ENCODE peak calls at places on chromosomes 11 and 22, in nine cellular contexts. One of them, this sample, is unnamed.

GRCh38 chr11:102293873-102294601 is 23.2 kb upstream of the BIRC3 start:
- DNase-seq in cardiac muscle cell: peak; percentile 40
- DNase-seq in CD8-positive, alpha-beta memory T cell: peak; percentile 58
- DNase-seq in AG20443: peak; percentile 62
- DNase-seq in EL: peak; percentile 59
- DNase-seq in SK-N-MC: no peak
- DNase-seq in activated T-cell treated with anti-CD3 and anti-CD28 coated beads, Interleukin-2, amount 50 U/mL, for 72 hours: no peak
- DNase-seq in stimulated activated CD8-positive, alpha-beta memory T cell treated with anti-CD3 and anti-CD28 coated beads, Interleukin-12 subunit alpha, Interleukin-12 subunit beta, amount 100 ng/mL, for 4 hours: no peak
- DNase-seq in HT1080: peak; percentile 41
- DNase-seq in this sample: no peak

GRCh38 chr22:20615533-20616450 is 108.4 kb downstream of the MED15 start:
- DNase-seq in stimulated activated CD8-positive, alpha-beta memory T cell treated with anti-CD3 and anti-CD28 coated beads, Interleukin-12 subunit alpha, Interleukin-12 subunit beta, amount 100 ng/mL, for 4 hours: no peak
- DNase-seq in HT1080: no peak
- DNase-seq in cardiac muscle cell: no peak
- DNase-seq in CD8-positive, alpha-beta memory T cell: no peak
- DNase-seq in AG20443: no peak
- DNase-seq in EL: no peak
- DNase-seq in SK-N-MC: no peak
- DNase-seq in activated T-cell treated with anti-CD3 and anti-CD28 coated beads, Interleukin-2, amount 50 U/mL, for 72 hours: no peak
- DNase-seq in this sample: no peak

GRCh38 chr11:111438168-111438567 is 59.1 kb upstream of the POU2AF1 start:
- DNase-seq in SK-N-MC: no peak
- DNase-seq in activated T-cell treated with anti-CD3 and anti-CD28 coated beads, Interleukin-2, amount 50 U/mL, for 72 hours: no peak
- DNase-seq in EL: no peak
- DNase-seq in HT1080: no peak
- DNase-seq in AG20443: no peak
- DNase-seq in cardiac muscle cell: no peak
- DNase-seq in stimulated activated CD8-positive, alpha-beta memory T cell treated with anti-CD3 and anti-CD28 coated beads, Interleukin-12 subunit alpha, Interleukin-12 subunit beta, amount 100 ng/mL, for 4 hours: no peak
- DNase-seq in CD8-positive, alpha-beta memory T cell: no peak
- DNase-seq in this sample: no peak

GRCh38 chr11:2178906-2179494 is 7.4 kb upstream of the TH start:
- DNase-seq in EL: peak; percentile 88
- DNase-seq in cardiac muscle cell: no peak
- DNase-seq in activated T-cell treated with anti-CD3 and anti-CD28 coated beads, Interleukin-2, amount 50 U/mL, for 72 hours: no peak
- DNase-seq in stimulated activated CD8-positive, alpha-beta memory T cell treated with anti-CD3 and anti-CD28 coated beads, Interleukin-12 subunit alpha, Interleukin-12 subunit beta, amount 100 ng/mL, for 4 hours: no peak
- DNase-seq in SK-N-MC: no peak
- DNase-seq in CD8-positive, alpha-beta memory T cell: no peak
- DNase-seq in AG20443: peak; percentile 59
- DNase-seq in HT1080: peak; percentile 82
- DNase-seq in this sample: no peak

GRCh38 chr22:28001171-28001835 is 82.2 kb upstream of the PITPNB start:
- DNase-seq in AG20443: no peak
- DNase-seq in HT1080: no peak
- DNase-seq in stimulated activated CD8-positive, alpha-beta memory T cell treated with anti-CD3 and anti-CD28 coated beads, Interleukin-12 subunit alpha, Interleukin-12 subunit beta, amount 100 ng/mL, for 4 hours: no peak
- DNase-seq in cardiac muscle cell: no peak
- DNase-seq in activated T-cell treated with anti-CD3 and anti-CD28 coated beads, Interleukin-2, amount 50 U/mL, for 72 hours: no peak
- DNase-seq in SK-N-MC: no peak
- DNase-seq in CD8-positive, alpha-beta memory T cell: no peak
- DNase-seq in EL: no peak
- DNase-seq in this sample: no peak

GRCh38 chr22:30252411-30253204 is 6.0 kb upstream of the LIF start:
- DNase-seq in SK-N-MC: no peak
- DNase-seq in HT1080: peak; percentile 33
- DNase-seq in AG20443: no peak
- DNase-seq in activated T-cell treated with anti-CD3 and anti-CD28 coated beads, Interleukin-2, amount 50 U/mL, for 72 hours: no peak
- DNase-seq in stimulated activated CD8-positive, alpha-beta memory T cell treated with anti-CD3 and anti-CD28 coated beads, Interleukin-12 subunit alpha, Interleukin-12 subunit beta, amount 100 ng/mL, for 4 hours: no peak
- DNase-seq in cardiac muscle cell: no peak
- DNase-seq in EL: no peak
- DNase-seq in CD8-positive, alpha-beta memory T cell: no peak
- DNase-seq in this sample: no peak

GRCh38 chr11:118819687-118820086 is 28.7 kb upstream of the DDX6 start:
- DNase-seq in activated T-cell treated with anti-CD3 and anti-CD28 coated beads, Interleukin-2, amount 50 U/mL, for 72 hours: no peak
- DNase-seq in AG20443: no peak
- DNase-seq in SK-N-MC: no peak
- DNase-seq in CD8-positive, alpha-beta memory T cell: no peak
- DNase-seq in cardiac muscle cell: no peak
- DNase-seq in HT1080: no peak
- DNase-seq in EL: no peak
- DNase-seq in stimulated activated CD8-positive, alpha-beta memory T cell treated with anti-CD3 and anti-CD28 coated beads, Interleukin-12 subunit alpha, Interleukin-12 subunit beta, amount 100 ng/mL, for 4 hours: no peak
- DNase-seq in this sample: no peak

GRCh38 chr22:49825944-49826602 is 1.6 kb downstream of the BRD1 start:
- DNase-seq in SK-N-MC: no peak
- DNase-seq in AG20443: peak; percentile 51
- DNase-seq in CD8-positive, alpha-beta memory T cell: peak; percentile 69
- DNase-seq in stimulated activated CD8-positive, alpha-beta memory T cell treated with anti-CD3 and anti-CD28 coated beads, Interleukin-12 subunit alpha, Interleukin-12 subunit beta, amount 100 ng/mL, for 4 hours: peak; percentile 52
- DNase-seq in cardiac muscle cell: no peak
- DNase-seq in EL: peak; percentile 52
- DNase-seq in activated T-cell treated with anti-CD3 and anti-CD28 coated beads, Interleukin-2, amount 50 U/mL, for 72 hours: peak; percentile 76
- DNase-seq in HT1080: peak; percentile 31
- DNase-seq in this sample: peak; percentile 71

GRCh38 chr11:83511646-83512045 is 225.5 kb upstream of the CCDC90B start:
- DNase-seq in AG20443: no peak
- DNase-seq in cardiac muscle cell: no peak
- DNase-seq in activated T-cell treated with anti-CD3 and anti-CD28 coated beads, Interleukin-2, amount 50 U/mL, for 72 hours: no peak
- DNase-seq in SK-N-MC: no peak
- DNase-seq in EL: no peak
- DNase-seq in HT1080: no peak
- DNase-seq in CD8-positive, alpha-beta memory T cell: no peak
- DNase-seq in stimulated activated CD8-positive, alpha-beta memory T cell treated with anti-CD3 and anti-CD28 coated beads, Interleukin-12 subunit alpha, Interleukin-12 subunit beta, amount 100 ng/mL, for 4 hours: no peak
- DNase-seq in this sample: no peak

GRCh38 chr11:19812096-19812495 is 99.5 kb downstream of the NAV2 start:
- DNase-seq in stimulated activated CD8-positive, alpha-beta memory T cell treated with anti-CD3 and anti-CD28 coated beads, Interleukin-12 subunit alpha, Interleukin-12 subunit beta, amount 100 ng/mL, for 4 hours: no peak
- DNase-seq in HT1080: no peak
- DNase-seq in cardiac muscle cell: no peak
- DNase-seq in activated T-cell treated with anti-CD3 and anti-CD28 coated beads, Interleukin-2, amount 50 U/mL, for 72 hours: no peak
- DNase-seq in CD8-positive, alpha-beta memory T cell: no peak
- DNase-seq in EL: no peak
- DNase-seq in SK-N-MC: no peak
- DNase-seq in AG20443: no peak
- DNase-seq in this sample: no peak

GRCh38 chr22:36303874-36304273 is 50.9 kb downstream of the APOL1 start:
- DNase-seq in cardiac muscle cell: no peak
- DNase-seq in SK-N-MC: no peak
- DNase-seq in stimulated activated CD8-positive, alpha-beta memory T cell treated with anti-CD3 and anti-CD28 coated beads, Interleukin-12 subunit alpha, Interleukin-12 subunit beta, amount 100 ng/mL, for 4 hours: no peak
- DNase-seq in activated T-cell treated with anti-CD3 and anti-CD28 coated beads, Interleukin-2, amount 50 U/mL, for 72 hours: no peak
- DNase-seq in CD8-positive, alpha-beta memory T cell: no peak
- DNase-seq in HT1080: no peak
- DNase-seq in AG20443: no peak
- DNase-seq in EL: no peak
- DNase-seq in this sample: no peak

GRCh38 chr11:112784323-112785073 is 176.7 kb upstream of the NCAM1 start:
- DNase-seq in CD8-positive, alpha-beta memory T cell: no peak
- DNase-seq in activated T-cell treated with anti-CD3 and anti-CD28 coated beads, Interleukin-2, amount 50 U/mL, for 72 hours: no peak
- DNase-seq in EL: peak; percentile 2
- DNase-seq in stimulated activated CD8-positive, alpha-beta memory T cell treated with anti-CD3 and anti-CD28 coated beads, Interleukin-12 subunit alpha, Interleukin-12 subunit beta, amount 100 ng/mL, for 4 hours: no peak
- DNase-seq in AG20443: peak; percentile 85
- DNase-seq in HT1080: peak; percentile 60
- DNase-seq in SK-N-MC: no peak
- DNase-seq in cardiac muscle cell: peak; percentile 83
- DNase-seq in this sample: no peak

GRCh38 chr11:126029805-126030204 is 32.9 kb downstream of the CDON start:
- DNase-seq in SK-N-MC: no peak
- DNase-seq in cardiac muscle cell: no peak
- DNase-seq in HT1080: no peak
- DNase-seq in EL: no peak
- DNase-seq in stimulated activated CD8-positive, alpha-beta memory T cell treated with anti-CD3 and anti-CD28 coated beads, Interleukin-12 subunit alpha, Interleukin-12 subunit beta, amount 100 ng/mL, for 4 hours: no peak
- DNase-seq in CD8-positive, alpha-beta memory T cell: no peak
- DNase-seq in AG20443: no peak
- DNase-seq in activated T-cell treated with anti-CD3 and anti-CD28 coated beads, Interleukin-2, amount 50 U/mL, for 72 hours: no peak
- DNase-seq in this sample: no peak

GRCh38 chr11:18936002-18936673 is 3.1 kb downstream of the MRGPRX1 start:
- DNase-seq in activated T-cell treated with anti-CD3 and anti-CD28 coated beads, Interleukin-2, amount 50 U/mL, for 72 hours: no peak
- DNase-seq in HT1080: no peak
- DNase-seq in EL: no peak
- DNase-seq in stimulated activated CD8-positive, alpha-beta memory T cell treated with anti-CD3 and anti-CD28 coated beads, Interleukin-12 subunit alpha, Interleukin-12 subunit beta, amount 100 ng/mL, for 4 hours: no peak
- DNase-seq in AG20443: no peak
- DNase-seq in cardiac muscle cell: no peak
- DNase-seq in CD8-positive, alpha-beta memory T cell: no peak
- DNase-seq in SK-N-MC: no peak
- DNase-seq in this sample: no peak

GRCh38 chr11:3225159-3225758 is 6.6 kb upstream of the MRGPRG start:
- DNase-seq in EL: no peak
- DNase-seq in HT1080: no peak
- DNase-seq in AG20443: peak; percentile 6
- DNase-seq in SK-N-MC: no peak
- DNase-seq in CD8-positive, alpha-beta memory T cell: no peak
- DNase-seq in cardiac muscle cell: no peak
- DNase-seq in stimulated activated CD8-positive, alpha-beta memory T cell treated with anti-CD3 and anti-CD28 coated beads, Interleukin-12 subunit alpha, Interleukin-12 subunit beta, amount 100 ng/mL, for 4 hours: no peak
- DNase-seq in activated T-cell treated with anti-CD3 and anti-CD28 coated beads, Interleukin-2, amount 50 U/mL, for 72 hours: no peak
- DNase-seq in this sample: no peak

GRCh38 chr11:129694538-129694937 is 121.1 kb upstream of the TMEM45B start:
- DNase-seq in EL: no peak
- DNase-seq in activated T-cell treated with anti-CD3 and anti-CD28 coated beads, Interleukin-2, amount 50 U/mL, for 72 hours: peak; percentile 39
- DNase-seq in SK-N-MC: no peak
- DNase-seq in cardiac muscle cell: no peak
- DNase-seq in CD8-positive, alpha-beta memory T cell: no peak
- DNase-seq in stimulated activated CD8-positive, alpha-beta memory T cell treated with anti-CD3 and anti-CD28 coated beads, Interleukin-12 subunit alpha, Interleukin-12 subunit beta, amount 100 ng/mL, for 4 hours: no peak
- DNase-seq in HT1080: no peak
- DNase-seq in AG20443: peak; percentile 8
- DNase-seq in this sample: peak; percentile 21